ENCODE peak calls at places on chromosomes 5 and 9, in ten cellular contexts. S is SK-N-SH, V is uterus, R is cardiac muscle cell, P is prostate gland, L is PC-9, E is choroid plexus epithelial cell, A is heart left ventricle, G is Panc1, B is body of pancreas. I is an unnamed sample.

GRCh38 chr5:141692533-141692888 is 10.5 kb upstream of the ARAP3 start:
- DNase-seq in L (no peak), S (no peak), B (no peak), A (no peak), E (no peak), G (no peak), R (no peak), V (no peak), P (no peak), I (no peak)

GRCh38 chr9:27688954-27689353 is 115.7 kb upstream of the C9orf72 start:
- DNase-seq in E (no peak), P (no peak), B (no peak), A (no peak), R (no peak), G (no peak), L (no peak), V (no peak), S (no peak), I (no peak)

GRCh38 chr9:36328798-36329411 is 70.7 kb upstream of the GNE start:
- DNase-seq in V (peak; percentile 48), B (peak; percentile 48), P (peak; percentile 78), E (peak; percentile 87), R (peak; percentile 75), S (peak; percentile 62), A (peak; percentile 39), L (peak; percentile 29), G (peak; percentile 73), I (peak; percentile 86)

GRCh38 chr5:110917161-110917875 is 154.2 kb upstream of the TSLP start:
- DNase-seq in G (no peak), L (no peak), E (peak; percentile 80), R (peak; percentile 21), S (no peak), A (no peak), V (no peak), P (no peak), B (no peak), I (no peak)

GRCh38 chr9:14346826-14347407 is 33.0 kb upstream of the NFIB start:
- DNase-seq in B (no peak), P (no peak), R (no peak), E (no peak), L (no peak), A (peak; percentile 48), G (no peak), V (no peak), S (peak; percentile 20), I (no peak)

GRCh38 chr9:113164536-113165300 is 13.9 kb downstream of the SLC31A2 start:
- DNase-seq in A (peak; percentile 64), E (peak; percentile 61), L (no peak), B (no peak), G (no peak), P (no peak), V (peak; percentile 35), R (no peak), S (peak; percentile 21), I (no peak)

GRCh38 chr9:131276891-131277672 is 772 bp upstream of the FAM78A start:
- DNase-seq in S (peak; percentile 68), P (no peak), B (no peak), G (no peak), V (no peak), R (peak; percentile 53), L (no peak), A (no peak), E (no peak), I (peak; percentile 58)

GRCh38 chr9:6904366-6904765 is 146.6 kb downstream of the KDM4C start:
- DNase-seq in P (no peak), R (no peak), L (no peak), A (no peak), E (no peak), B (no peak), V (no peak), S (no peak), G (no peak), I (no peak)

GRCh38 chr5:152634596-152634995 is 229.5 kb upstream of the NMUR2 start:
- DNase-seq in G (no peak), V (no peak), L (no peak), R (peak; percentile 60), A (peak; percentile 23), E (no peak), B (no peak), P (no peak), S (no peak), I (no peak)

GRCh38 chr9:137956039-137956438 is 78.5 kb downstream of the CACNA1B start:
- DNase-seq in A (no peak), E (no peak), L (no peak), G (no peak), V (no peak), R (no peak), P (no peak), B (no peak), S (no peak), I (no peak)

GRCh38 chr5:66829826-66830225 is 233.6 kb downstream of the MAST4 start:
- DNase-seq in R (no peak), E (peak; percentile 67), P (no peak), L (no peak), G (no peak), S (no peak), B (no peak), A (no peak), V (no peak), I (no peak)

GRCh38 chr9:74729129-74729710 is 158.5 kb downstream of the TRPM6 start:
- DNase-seq in S (no peak), E (peak; percentile 39), G (no peak), B (no peak), V (no peak), P (no peak), L (no peak), A (no peak), R (no peak), I (no peak)

GRCh38 chr5:81242906-81243436 is 9.8 kb downstream of the CKMT2 start:
- DNase-seq in A (no peak), B (no peak), S (no peak), P (no peak), E (no peak), L (no peak), R (no peak), G (no peak), V (no peak), I (no peak)

GRCh38 chr9:131348631-131349521 is 45.0 kb upstream of the PRRC2B start:
- DNase-seq in G (no peak), A (no peak), P (no peak), S (no peak), V (no peak), L (no peak), R (no peak), B (no peak), E (no peak), I (no peak)

GRCh38 chr5:72066658-72067057 is 40.6 kb upstream of the MAP1B start:
- DNase-seq in E (peak; percentile 84), G (no peak), B (no peak), S (no peak), P (no peak), A (no peak), V (no peak), R (no peak), L (peak; percentile 59), I (no peak)

GRCh38 chr5:147081256-147081872 is 153.5 kb upstream of the STK32A start:
- DNase-seq in V (no peak), P (no peak), G (no peak), L (no peak), B (no peak), R (no peak), E (no peak), S (no peak), A (no peak), I (no peak)

GRCh38 chr9:16563446-16563845 is 307.0 kb downstream of the BNC2 start:
- DNase-seq in G (no peak), P (no peak), V (no peak), L (no peak), A (no peak), B (no peak), S (no peak), E (no peak), R (no peak), I (no peak)

GRCh38 chr5:139481580-139482049 is 943 bp downstream of the STING1 start:
- DNase-seq in S (peak; percentile 31), B (no peak), E (peak; percentile 56), V (peak; percentile 48), R (no peak), G (no peak), A (no peak), L (no peak), P (no peak), I (peak; percentile 56)
- H3K4me3 ChIP-seq in S (peak overlapping the region; percentile 50), B (no peak overlapping the region), E (peak overlapping the region; percentile 60), V (peak overlapping the region; percentile 43), R (no peak overlapping the region), G (peak overlapping the region; percentile 23), A (peak overlapping the region; percentile 62), L (peak overlapping the region; percentile 39), P (peak overlapping the region; percentile 19), I (no peak overlapping the region)

GRCh38 chr9:2241875-2242741 is 227.0 kb downstream of the SMARCA2 start:
- DNase-seq in G (no peak), S (peak; percentile 86), R (peak; percentile 88), V (peak; percentile 79), A (peak; percentile 84), L (peak; percentile 75), E (peak; percentile 96), B (peak; percentile 85), P (peak; percentile 76), I (peak; percentile 89)
- TF ChIP-seq CTCF in G (no peak), S (no peak), R (no peak), V (no peak), A (no peak), L (no peak), E (no peak), B (no peak), P (no peak), I (no peak)

DNA sequence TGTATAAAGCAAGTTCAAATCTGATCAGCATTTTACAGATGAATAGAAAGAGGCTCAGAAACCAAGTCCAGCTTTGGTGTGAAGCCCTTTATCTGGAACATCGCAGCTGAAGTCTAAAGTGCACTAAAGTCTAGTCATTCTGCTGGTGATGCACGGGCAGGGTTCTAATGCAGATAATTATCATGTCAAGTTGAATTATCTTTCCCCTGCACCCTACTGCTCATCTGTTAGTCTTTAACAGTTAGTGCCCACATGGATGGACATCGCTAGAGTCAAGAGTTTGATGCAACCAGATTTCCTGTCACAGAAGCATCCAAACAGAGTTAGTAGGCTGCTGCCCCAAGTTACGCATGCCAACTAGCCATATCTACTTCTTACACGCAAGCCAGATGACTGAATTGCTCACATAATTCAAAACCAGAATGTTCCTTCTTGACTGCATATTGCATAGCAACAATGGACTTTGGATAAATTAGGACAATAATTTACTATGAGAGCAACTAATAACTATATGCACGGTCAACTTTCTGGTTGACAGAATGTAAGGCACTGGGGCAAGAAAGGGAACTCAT is 1.6 kb upstream of the TOMM5 start:
- DNase-seq in B (no peak), A (no peak), P (no peak), E (no peak), R (no peak), V (no peak), L (no peak), G (no peak), S (no peak), I (no peak)
- H3K4me3 ChIP-seq in B (no peak overlapping the region), A (no peak overlapping the region), P (no peak overlapping the region), E (no peak overlapping the region), R (no peak overlapping the region), V (no peak overlapping the region), L (no peak overlapping the region), G (peak overlapping the region; percentile 29), S (no peak overlapping the region), I (no peak overlapping the region)

DNA sequence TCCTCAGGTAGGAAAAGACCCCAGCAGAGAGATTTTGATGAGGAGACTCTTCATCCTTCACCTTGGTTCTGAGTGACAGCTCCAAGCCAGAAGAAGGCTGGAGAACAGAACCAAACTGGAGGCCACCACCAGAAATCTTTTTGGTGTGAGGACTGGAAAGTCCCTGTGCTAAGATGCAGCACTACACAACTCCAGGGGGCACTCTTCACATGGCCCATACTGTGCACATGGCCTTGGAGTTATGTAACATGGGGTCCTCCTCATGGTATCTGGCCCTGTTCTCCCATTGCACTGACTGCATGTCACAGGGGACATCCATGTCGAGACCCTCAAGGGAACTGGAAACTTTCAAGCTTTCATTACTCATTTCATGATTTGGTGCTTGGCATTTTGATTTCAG is 17.3 kb upstream of the STX17 start:
- DNase-seq in V (no peak), E (no peak), R (no peak), S (no peak), P (no peak), G (no peak), L (no peak), B (no peak), A (no peak), I (no peak)
- TF ChIP-seq CTCF in V (no peak), E (peak; percentile 5), R (no peak), S (no peak), P (no peak), G (no peak), L (no peak), B (no peak), A (no peak), I (no peak)

I was measured in mucosa of descending colon.